ENCODE peak calls at places on chromosomes 4 and X, in six cellular contexts. D is thyroid gland, I is tibial nerve, X is testis, H is upper lobe of left lung, Z is spleen. L is an unnamed sample.

GRCh38 chrX:75061701-75062100 is 94.4 kb downstream of the ABCB7 start:
- DNase-seq in D (no peak), I (no peak), X (no peak), H (no peak), Z (no peak), L (no peak)

GRCh38 chrX:2430265-2430825 is 70.4 kb downstream of the DHRSX start:
- DNase-seq in D (no peak), I (no peak), X (no peak), H (no peak), Z (peak; percentile 81), L (peak; percentile 68)

GRCh38 chr4:134320048-134320447 is 118.5 kb upstream of the PABPC4L start:
- DNase-seq in D (no peak), I (no peak), X (no peak), H (no peak), Z (no peak), L (no peak)

GRCh38 chrX:74104356-74105065 is 199.5 kb upstream of the ZCCHC13 start:
- DNase-seq in D (no peak), I (no peak), X (no peak), H (no peak), Z (no peak), L (no peak)

GRCh38 chr4:26273308-26273980 is 47.4 kb upstream of the RBPJ start:
- DNase-seq in D (no peak), I (peak; percentile 9), X (peak; percentile 23), H (no peak), Z (no peak), L (no peak)

GRCh38 chr4:41436365-41437263 is 101.3 kb upstream of the LIMCH1 start:
- DNase-seq in D (no peak), I (no peak), X (no peak), H (no peak), Z (no peak), L (no peak)

GRCh38 chrX:107579956-107580355 is 48.4 kb upstream of the PRPS1 start:
- DNase-seq in D (no peak), I (no peak), X (no peak), H (no peak), Z (no peak), L (no peak)

GRCh38 chrX:102043380-102043779 is 82.1 kb upstream of the TCEAL2 start:
- DNase-seq in D (no peak), I (no peak), X (no peak), H (no peak), Z (peak; percentile 25), L (no peak)

GRCh38 chr4:170750519-170750918 is 660.8 kb upstream of the AADAT start:
- DNase-seq in D (no peak), I (no peak), X (no peak), H (no peak), Z (no peak), L (no peak)

GRCh38 chr4:1006856-1007255 is 4.6 kb upstream of the FGFRL1 start:
- DNase-seq in D (no peak), I (no peak), X (no peak), H (no peak), Z (no peak), L (no peak)

GRCh38 chr4:54941994-54942552 is 183.3 kb downstream of the KDR start:
- DNase-seq in D (no peak), I (no peak), X (peak; percentile 18), H (no peak), Z (peak; percentile 72), L (no peak)

GRCh38 chrX:21176927-21177571 is 197.2 kb upstream of the CNKSR2 start:
- DNase-seq in D (no peak), I (no peak), X (no peak), H (no peak), Z (no peak), L (no peak)

GRCh38 chr4:2008921-2009650 is at the start of gene NELFA:
- DNase-seq in D (peak; percentile 97), I (peak; percentile 92), X (peak; percentile 98), H (peak; percentile 98), Z (peak; percentile 99), L (peak; percentile 95)
- TF ChIP-seq POLR2A in D (peak; percentile 90), I (peak; percentile 30), X (peak; percentile 25), H (peak; percentile 52), Z (peak; percentile 80), L (no peak)

GRCh38 chr4:56908206-56909082 is 744 bp downstream of the REST start:
- DNase-seq in D (peak; percentile 72), I (peak; percentile 23), X (peak; percentile 75), H (peak; percentile 95), Z (peak; percentile 95), L (peak; percentile 82)
- TF ChIP-seq POLR2A in D (no peak), I (no peak), X (no peak), H (peak; percentile 5), Z (no peak), L (no peak)

GRCh38 chrX:33211356-33212254 is at the start of gene DMD:
- DNase-seq in D (peak; percentile 24), I (peak; percentile 33), X (peak; percentile 49), H (no peak), Z (no peak), L (no peak)
- TF ChIP-seq POLR2A in D (peak; percentile 27), I (peak; percentile 45), X (no peak), H (no peak), Z (no peak), L (no peak)

GRCh38 chr4:2041234-2042130 is 17.6 kb upstream of the NAT8L start:
- DNase-seq in D (peak; percentile 47), I (peak; percentile 46), X (peak; percentile 91), H (peak; percentile 97), Z (peak; percentile 96), L (peak; percentile 79)
- TF ChIP-seq POLR2A in D (peak; percentile 31), I (no peak), X (no peak), H (no peak), Z (no peak), L (no peak)

L was measured in suprapubic skin.